ENCODE peak calls at places on chromosome 7, in nine cellular contexts. C is mesenchymal stem cell, O is dorsolateral prefrontal cortex, X is transverse colon, P is K562, D is pancreas, I is heart right ventricle, Q is small intestine, Z is ovary. N is an unnamed sample.

GRCh38 chr7:23246540-23246939 is at the start of gene GPNMB:
- DNase-seq in P (no peak), X (peak; percentile 17), O (no peak), I (no peak), Z (no peak), D (no peak), Q (no peak), C (peak; percentile 70), N (no peak)

GRCh38 chr7:129829677-129830631 is 122.8 kb downstream of the UBE2H start:
- DNase-seq in P (peak; percentile 75), I (no peak), C (peak; percentile 81), O (peak; percentile 27), D (peak; percentile 39), Z (peak; percentile 90), Q (peak; percentile 77), X (peak; percentile 65), N (peak; percentile 61)

GRCh38 chr7:38568497-38568896 is 62.7 kb downstream of the AMPH start:
- DNase-seq in X (no peak), O (no peak), C (no peak), I (no peak), Z (no peak), P (no peak), D (no peak), Q (no peak), N (no peak)

GRCh38 chr7:27875832-27876231 is 135.9 kb downstream of the TAX1BP1 start:
- DNase-seq in Z (no peak), X (no peak), C (no peak), I (no peak), D (no peak), P (no peak), Q (no peak), O (no peak), N (no peak)

GRCh38 chr7:27151341-27151944 is 940 bp downstream of the HOXA3 start:
- DNase-seq in X (no peak), P (no peak), C (no peak), O (no peak), I (no peak), Z (no peak), D (no peak), Q (no peak), N (no peak)

GRCh38 chr7:99011706-99012404 is 132.1 kb downstream of the SMURF1 start:
- DNase-seq in Z (no peak), D (no peak), P (no peak), C (no peak), Q (no peak), O (no peak), X (no peak), I (no peak), N (no peak)

GRCh38 chr7:116864084-116864483 is 1.7 kb downstream of the CAPZA2 start:
- DNase-seq in C (no peak), X (no peak), D (no peak), I (no peak), Q (no peak), Z (no peak), P (no peak), O (no peak), N (no peak)

GRCh38 chr7:89623018-89623672 is 531.1 kb upstream of the STEAP1 start:
- DNase-seq in P (no peak), Q (no peak), X (no peak), C (no peak), O (no peak), Z (no peak), I (no peak), D (peak; percentile 13), N (peak; percentile 11)

GRCh38 chr7:146892151-146892550 is 775.5 kb downstream of the CNTNAP2 start:
- DNase-seq in C (no peak), O (no peak), P (no peak), D (no peak), I (no peak), X (no peak), Z (no peak), Q (no peak), N (no peak)

GRCh38 chr7:8176370-8177081 is 85.4 kb downstream of the ICA1 start:
- DNase-seq in I (no peak), Z (no peak), X (peak; percentile 39), D (no peak), C (no peak), P (no peak), Q (peak; percentile 55), O (no peak), N (no peak)

GRCh38 chr7:50270531-50271018 is 33.9 kb upstream of the IKZF1 start:
- DNase-seq in D (no peak), X (no peak), P (no peak), Z (no peak), Q (no peak), I (no peak), C (no peak), O (no peak), N (no peak)

GRCh38 chr7:50268223-50268622 is 36.3 kb upstream of the IKZF1 start:
- DNase-seq in X (no peak), I (no peak), D (no peak), Z (no peak), C (no peak), P (no peak), Q (no peak), O (no peak), N (no peak)

GRCh38 chr7:50267525-50268041 is 36.9 kb upstream of the IKZF1 start:
- DNase-seq in X (no peak), O (no peak), P (no peak), D (no peak), I (no peak), C (no peak), Q (no peak), Z (no peak), N (no peak)

GRCh38 chr7:50266893-50267386 is 37.6 kb upstream of the IKZF1 start:
- DNase-seq in C (no peak), X (peak; percentile 74), Z (no peak), D (no peak), Q (peak; percentile 65), P (peak; percentile 64), O (no peak), I (peak; percentile 29), N (no peak)

GRCh38 chr7:50268990-50269389 is 35.5 kb upstream of the IKZF1 start:
- DNase-seq in I (no peak), X (no peak), Z (no peak), P (no peak), O (no peak), Q (no peak), C (no peak), D (no peak), N (no peak)
- H3K27ac ChIP-seq in I (no peak overlapping the region), X (peak overlapping the region; percentile 76), Z (no peak overlapping the region), P (no peak overlapping the region), O (no peak overlapping the region), Q (peak overlapping the region; percentile 85), C (no peak overlapping the region), D (no peak overlapping the region), N (no peak overlapping the region)

GRCh38 chr7:149599636-149600206 is 102.1 kb upstream of the ZNF746 start:
- DNase-seq in X (no peak), D (no peak), O (no peak), I (no peak), Z (no peak), C (no peak), Q (no peak), P (no peak), N (no peak)

GRCh38 chr7:149595541-149595940 is 97.9 kb upstream of the ZNF746 start:
- DNase-seq in Z (no peak), Q (no peak), D (no peak), P (no peak), C (no peak), I (no peak), O (no peak), X (no peak), N (no peak)

GRCh38 chr7:149595078-149595477 is 97.5 kb upstream of the ZNF746 start:
- DNase-seq in I (no peak), Z (no peak), O (no peak), Q (no peak), C (no peak), P (no peak), X (no peak), D (no peak), N (no peak)

GRCh38 chr7:149604521-149604920 is 106.9 kb upstream of the ZNF746 start:
- DNase-seq in O (no peak), Z (no peak), C (no peak), X (no peak), I (no peak), P (no peak), Q (no peak), D (no peak), N (no peak)

DNA sequence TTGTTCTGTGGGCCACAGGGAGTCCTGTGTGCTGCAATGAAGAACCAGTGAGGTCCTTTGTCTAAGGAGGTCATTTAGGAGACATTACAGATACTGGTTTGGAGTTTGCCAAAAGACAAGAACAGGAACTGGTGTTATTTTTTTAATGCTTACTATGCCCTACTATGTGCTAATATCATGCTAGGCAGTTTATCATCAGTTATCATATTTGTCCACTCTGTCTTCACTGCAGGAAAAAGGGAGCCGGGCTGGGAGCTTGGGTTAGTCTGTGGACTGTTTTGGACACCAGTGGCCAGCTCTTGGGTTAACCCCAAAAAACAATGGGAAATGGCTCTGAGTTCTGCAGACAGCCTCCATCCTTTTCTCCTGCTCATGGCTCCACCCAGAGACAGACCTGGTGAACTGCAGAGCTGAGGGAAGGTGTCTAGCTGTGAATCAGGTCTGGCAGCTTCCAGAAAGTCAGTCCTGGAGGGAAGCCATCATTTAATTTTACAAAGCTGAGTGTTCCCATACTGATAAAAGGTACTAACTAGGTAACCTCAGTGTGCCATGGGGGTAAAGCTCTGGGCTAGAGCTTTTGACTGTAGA is 101.2 kb upstream of the ZNF746 start:
- DNase-seq in C (peak; percentile 28), Z (no peak), P (peak; percentile 56), D (no peak), O (no peak), I (no peak), X (no peak), Q (peak; percentile 5), N (no peak)
- H3K27ac ChIP-seq in C (no peak overlapping the region), Z (no peak overlapping the region), P (no peak overlapping the region), D (no peak overlapping the region), O (no peak overlapping the region), I (no peak overlapping the region), X (no peak overlapping the region), Q (no peak overlapping the region), N (no peak overlapping the region)

GRCh38 chr7:143376396-143376795 is 4.7 kb upstream of the ZYX start:
- DNase-seq in D (no peak), Z (no peak), C (no peak), X (no peak), O (no peak), P (no peak), I (no peak), Q (no peak), N (no peak)
- H3K27ac ChIP-seq in D (no peak overlapping the region), Z (no peak overlapping the region), C (no peak overlapping the region), X (peak overlapping the region; percentile 93), O (no peak overlapping the region), P (no peak overlapping the region), I (no peak overlapping the region), Q (no peak overlapping the region), N (no peak overlapping the region)

DNA sequence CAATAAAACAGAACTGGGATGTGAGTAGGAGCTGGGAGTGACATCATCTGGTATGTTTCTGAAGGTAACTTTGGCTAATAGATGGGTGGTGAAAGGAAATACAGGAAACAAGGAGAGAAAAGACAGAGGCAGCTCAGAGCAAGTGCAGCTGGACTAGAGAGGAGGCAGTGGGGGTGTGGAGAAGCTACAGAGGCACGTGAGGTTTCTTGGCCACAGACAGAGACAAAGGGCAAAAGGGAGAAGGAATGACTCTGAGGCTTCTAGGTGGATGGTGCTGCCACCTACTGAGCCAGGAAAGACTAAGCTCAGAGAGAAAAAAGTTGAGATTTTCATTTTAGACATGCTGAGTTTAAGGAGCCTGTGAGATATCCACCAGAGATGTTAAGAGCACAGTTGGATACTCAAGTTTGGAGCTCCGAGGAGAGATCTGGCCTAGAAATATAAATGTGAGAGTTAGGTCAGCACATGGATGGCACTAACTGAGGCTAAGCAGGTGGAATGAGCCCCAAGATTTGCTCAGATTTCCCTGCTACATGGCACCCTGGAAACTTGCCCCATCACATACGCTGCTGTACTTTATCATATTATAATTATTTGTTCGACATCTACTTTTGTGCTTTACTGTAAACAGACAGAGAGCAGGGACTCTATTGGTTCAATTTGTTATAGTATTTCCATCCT is 293.0 kb upstream of the IMMP2L start:
- DNase-seq in Z (no peak), C (peak; percentile 79), P (peak; percentile 19), O (no peak), D (peak; percentile 12), I (no peak), Q (peak; percentile 62), X (peak; percentile 53), N (no peak)
- H3K27ac ChIP-seq in Z (no peak overlapping the region), C (no peak overlapping the region), P (no peak overlapping the region), O (peak overlapping the region; percentile 60), D (no peak overlapping the region), I (no peak overlapping the region), Q (no peak overlapping the region), X (no peak overlapping the region), N (peak overlapping the region; percentile 43)